ENCODE peak calls at places on chromosome 6, in four cellular contexts. T is stimulated activated naive CD8-positive, alpha-beta T cell treated with anti-CD3 and anti-CD28 coated beads, Interleukin-15, amount 100 ng/mL, for 72 hours; I is GM03348; J is HL-60. U is an unnamed sample.

GRCh38 chr6:12595161-12595792 is 121.3 kb upstream of the PHACTR1 start:
- DNase-seq in T (no peak), J (peak; percentile 69), I (peak; percentile 60), U (no peak)

GRCh38 chr6:138007014-138007472 is 100.2 kb downstream of the PERP start:
- DNase-seq in J (peak; percentile 32), T (peak; percentile 16), I (peak; percentile 63), U (no peak)

GRCh38 chr6:106168097-106168888 is 82.2 kb downstream of the PRDM1 start:
- DNase-seq in I (no peak), J (no peak), T (no peak), U (no peak)

GRCh38 chr6:105669232-105669631 is 266.4 kb upstream of the PREP start:
- DNase-seq in I (no peak), J (no peak), T (no peak), U (no peak)

GRCh38 chr6:21664263-21665081 is 70.9 kb downstream of the SOX4 start:
- DNase-seq in T (peak; percentile 21), I (peak; percentile 47), J (peak; percentile 4), U (no peak)

GRCh38 chr6:157317129-157317814 is 6.0 kb downstream of the TMEM242 start:
- DNase-seq in T (no peak), J (peak; percentile 85), I (peak; percentile 87), U (no peak)

GRCh38 chr6:31663961-31664789 is 622 bp downstream of the GPANK1 start:
- DNase-seq in J (no peak), T (no peak), I (peak; percentile 84), U (no peak)

GRCh38 chr6:44575644-44576043 is 188.1 kb downstream of the CDC5L start:
- DNase-seq in T (no peak), I (peak; percentile 32), J (no peak), U (no peak)

GRCh38 chr6:170289108-170289931 is 1.6 kb downstream of the DLL1 start:
- DNase-seq in T (peak; percentile 45), I (no peak), J (no peak), U (no peak)

GRCh38 chr6:127938701-127939100 is 37.8 kb upstream of the THEMIS start:
- DNase-seq in J (no peak), T (no peak), I (peak; percentile 24), U (no peak)

GRCh38 chr6:41505084-41506049 is 40.8 kb upstream of the FOXP4 start:
- DNase-seq in T (peak; percentile 46), J (no peak), I (peak; percentile 87), U (no peak)

GRCh38 chr6:15429146-15430110 is 183.6 kb downstream of the JARID2 start:
- DNase-seq in J (peak; percentile 26), I (peak; percentile 35), T (no peak), U (no peak)

GRCh38 chr6:101887532-101887931 is 494.0 kb downstream of the GRIK2 start:
- DNase-seq in J (no peak), I (no peak), T (no peak), U (no peak)

GRCh38 chr6:87968435-87969278 is 79.0 kb upstream of the SPACA1 start:
- DNase-seq in J (no peak), T (no peak), I (peak; percentile 25), U (no peak)

GRCh38 chr6:168361766-168362165 is 42.2 kb upstream of the DACT2 start:
- DNase-seq in J (no peak), T (no peak), I (no peak), U (no peak)

GRCh38 chr6:157265186-157265585 is 58.1 kb downstream of the TMEM242 start:
- DNase-seq in J (no peak), T (no peak), I (no peak), U (no peak)

GRCh38 chr6:170143401-170144150 is 147.3 kb downstream of the DLL1 start:
- DNase-seq in T (no peak), I (no peak), J (no peak), U (no peak)